ENCODE peak calls at places on chromosomes 5 and 9, in six cellular contexts. F is EL; O is NCI-H1436; U is stimulated activated CD8-positive, alpha-beta memory T cell treated with anti-CD3 and anti-CD28 coated beads, Interleukin-12 subunit alpha, Interleukin-12 subunit beta, amount 100 ng/mL, for 4 hours; Z is activated CD4-positive, CD25-positive, alpha-beta regulatory T cell; D is cortex of kidney. I is an unnamed sample.
A peak's percentile ranks its signal among the peaks of the same experiment; 100 is the strongest.

GRCh38 chr9:32854271-32854670 is 70.9 kb downstream of the TMEM215 start:
- DNase-seq in O (no peak), D (no peak), F (peak; percentile 3), Z (no peak), U (no peak), I (no peak)

GRCh38 chr9:120982851-120983250 is 56.3 kb upstream of the TRAF1 start:
- DNase-seq in D (no peak), U (no peak), F (peak; percentile 22), Z (no peak), O (no peak), I (no peak)

GRCh38 chr5:135269828-135270545 is 129.0 kb downstream of the MACROH2A1 start:
- DNase-seq in F (peak; percentile 90), D (no peak), O (no peak), Z (no peak), U (no peak), I (no peak)

GRCh38 chr5:78542321-78542840 is 106.2 kb downstream of the LHFPL2 start:
- DNase-seq in Z (no peak), D (no peak), O (no peak), U (no peak), F (no peak), I (no peak)

GRCh38 chr9:4430492-4431261 is 59.6 kb upstream of the SLC1A1 start:
- DNase-seq in F (peak; percentile 9), U (no peak), D (no peak), O (no peak), Z (no peak), I (no peak)

GRCh38 chr5:136048966-136049365 is 20.2 kb downstream of the TGFBI start:
- DNase-seq in U (no peak), O (no peak), D (no peak), F (no peak), Z (no peak), I (no peak)

GRCh38 chr5:35830587-35830986 is 26.1 kb upstream of the IL7R start:
- DNase-seq in U (no peak), O (no peak), F (no peak), Z (no peak), D (no peak), I (no peak)

GRCh38 chr9:135294826-135295225 is 184.8 kb upstream of the PPP1R26 start:
- DNase-seq in D (no peak), O (no peak), Z (no peak), U (no peak), F (no peak), I (no peak)

GRCh38 chr5:35694481-35694880 is 76.8 kb downstream of the SPEF2 start:
- DNase-seq in U (no peak), D (no peak), Z (no peak), F (no peak), O (no peak), I (no peak)

GRCh38 chr5:134784241-134784920 is 25.8 kb downstream of the DDX46 start:
- DNase-seq in D (no peak), F (no peak), Z (no peak), O (no peak), U (no peak), I (no peak)

GRCh38 chr5:31106259-31106658 is 87.2 kb upstream of the CDH6 start:
- DNase-seq in Z (no peak), D (no peak), F (no peak), O (no peak), U (no peak), I (no peak)

GRCh38 chr5:141867651-141868050 is 10.6 kb downstream of the PCDH1 start:
- DNase-seq in Z (no peak), F (no peak), O (no peak), U (no peak), D (no peak), I (no peak)

GRCh38 chr5:77241444-77241843 is 31.0 kb downstream of the PDE8B start:
- DNase-seq in F (no peak), O (no peak), Z (no peak), U (no peak), D (no peak), I (no peak)

GRCh38 chr9:13626601-13627000 is 347.1 kb upstream of the MPDZ start:
- DNase-seq in U (no peak), O (no peak), D (no peak), F (no peak), Z (no peak), I (no peak)

GRCh38 chr5:88452820-88453219 is 184.2 kb upstream of the TMEM161B start:
- DNase-seq in D (no peak), O (no peak), Z (no peak), F (peak; percentile 1), U (no peak), I (no peak)

GRCh38 chr5:14129123-14129522 is 14.0 kb upstream of the TRIO start:
- DNase-seq in Z (no peak), D (no peak), O (no peak), F (no peak), U (no peak), I (no peak)

GRCh38 chr9:107755267-107755666 is 265.7 kb upstream of the KLF4 start:
- DNase-seq in Z (no peak), D (no peak), O (no peak), U (no peak), F (peak; percentile 88), I (no peak)

GRCh38 chr5:151257731-151258715 is 5.0 kb downstream of the GM2A start:
- DNase-seq in U (no peak), O (no peak), F (peak; percentile 64), D (no peak), Z (no peak), I (no peak)

GRCh38 chr9:90393355-90394152 is 249.1 kb downstream of the DIRAS2 start:
- DNase-seq in O (no peak), U (no peak), Z (no peak), D (no peak), F (no peak), I (no peak)

GRCh38 chr9:78533500-78533899 is 236.6 kb downstream of the PSAT1 start:
- DNase-seq in U (no peak), D (no peak), F (no peak), Z (no peak), O (no peak), I (no peak)

GRCh38 chr5:169545762-169546161 is 37.8 kb upstream of the SPDL1 start:
- DNase-seq in Z (no peak), F (peak; percentile 43), D (no peak), U (no peak), O (no peak), I (no peak)

GRCh38 chr5:57538341-57538955 is 55.8 kb upstream of the ACTBL2 start:
- DNase-seq in O (no peak), D (no peak), U (no peak), Z (no peak), F (peak; percentile 72), I (no peak)

GRCh38 chr9:3497406-3497805 is 28.4 kb downstream of the RFX3 start:
- DNase-seq in F (peak; percentile 59), U (no peak), D (no peak), Z (no peak), O (no peak), I (no peak)

GRCh38 chr5:124824637-124825158 is 78.3 kb upstream of the ZNF608 start:
- DNase-seq in D (no peak), O (no peak), U (no peak), Z (no peak), F (peak; percentile 23), I (no peak)

GRCh38 chr5:178327446-178327845 is 94.8 kb upstream of the PHYKPL start:
- DNase-seq in Z (no peak), D (no peak), U (no peak), F (no peak), O (no peak), I (no peak)

GRCh38 chr5:66724336-66724735 is 128.1 kb downstream of the MAST4 start:
- DNase-seq in U (no peak), Z (no peak), O (no peak), D (no peak), F (no peak), I (no peak)

GRCh38 chr5:145887976-145888574 is 15.3 kb upstream of the GRXCR2 start:
- DNase-seq in Z (no peak), F (peak; percentile 60), U (no peak), O (no peak), D (no peak), I (no peak)